ENCODE peak calls at places on chromosomes 11 and 22, in six cellular contexts. I is prostate gland; F is stimulated activated CD4-positive, alpha-beta T cell treated with anti-CD3 and anti-CD28 coated beads, Interleukin-4, amount 100 ng/mL, for 1 hour; U is hypothalamus; N is WTC11; Q is NCI-H524. B is an unnamed sample.

GRCh38 chr22:20205964-20206708 is 55.3 kb upstream of the CCDC188 start:
- DNase-seq in F (peak), I (peak), N (no peak), U (no peak), Q (no peak), B (no peak)

GRCh38 chr11:119347940-119348339 is 1.4 kb upstream of the MFRP start:
- DNase-seq in U (no peak), N (no peak), Q (no peak), I (no peak), F (no peak), B (no peak)

GRCh38 chr11:102592634-102593581 is 32.2 kb downstream of the MMP20 start:
- DNase-seq in F (no peak), I (no peak), N (no peak), Q (peak), U (no peak), B (no peak)

GRCh38 chr22:38751422-38752346 is 4.1 kb downstream of the SUN2 start:
- DNase-seq in U (no peak), N (no peak), Q (no peak), I (peak), F (peak), B (no peak)

GRCh38 chr22:44870021-44870420 is 117.6 kb downstream of the ARHGAP8 start:
- DNase-seq in I (no peak), N (no peak), F (no peak), U (no peak), Q (peak), B (no peak)

GRCh38 chr11:38169286-38169685 is 1571.2 kb upstream of the RAG2 start:
- DNase-seq in Q (no peak), I (no peak), F (no peak), U (no peak), N (no peak), B (no peak)

GRCh38 chr11:59097113-59097708 is 9.8 kb upstream of the FAM111B start:
- DNase-seq in N (peak), U (peak), I (peak), F (peak), Q (peak), B (no peak)

GRCh38 chr11:90288207-90288821 is 65.5 kb upstream of the CHORDC1 start:
- DNase-seq in N (no peak), I (no peak), F (no peak), U (no peak), Q (peak), B (no peak)

GRCh38 chr11:93935826-93936225 is 85.3 kb upstream of the HEPHL1 start:
- DNase-seq in N (no peak), F (no peak), I (no peak), U (no peak), Q (no peak), B (no peak)

GRCh38 chr11:40306938-40307548 is 1152.4 kb downstream of the LRRC4C start:
- DNase-seq in N (no peak), F (no peak), U (peak), Q (peak), I (no peak), B (no peak)

GRCh38 chr11:107844041-107844440 is 14.5 kb downstream of the SLC35F2 start:
- DNase-seq in U (no peak), F (no peak), Q (no peak), N (no peak), I (no peak), B (no peak)

GRCh38 chr11:15761235-15761634 is 595.1 kb downstream of the SOX6 start:
- DNase-seq in I (no peak), F (no peak), U (no peak), N (no peak), Q (peak), B (no peak)

GRCh38 chr11:122170815-122171475 is 54.9 kb upstream of the BLID start:
- DNase-seq in I (no peak), N (no peak), F (no peak), U (no peak), Q (no peak), B (no peak)

GRCh38 chr22:31082606-31083376 is 1.7 kb downstream of the SMTN start:
- DNase-seq in F (peak), N (peak), U (no peak), I (peak), Q (peak), B (no peak)

GRCh38 chr11:95849087-95849825 is 59.0 kb downstream of the CEP57 start:
- DNase-seq in I (peak), U (peak), Q (peak), F (peak), N (peak), B (no peak)

GRCh38 chr11:129323896-129324522 is 51.6 kb upstream of the BARX2 start:
- DNase-seq in F (no peak), U (no peak), Q (peak), N (no peak), I (no peak), B (no peak)

GRCh38 chr11:78823588-78823987 is 248.9 kb upstream of the NARS2 start:
- DNase-seq in I (no peak), U (no peak), Q (no peak), F (no peak), N (no peak), B (no peak)

GRCh38 chr11:70243912-70244652 is 26.4 kb upstream of the PPFIA1 start:
- DNase-seq in Q (no peak), I (no peak), U (no peak), N (no peak), F (no peak), B (no peak)

GRCh38 chr11:108562746-108563581 is 30.6 kb downstream of the EXPH5 start:
- DNase-seq in U (no peak), N (no peak), Q (peak), I (no peak), F (no peak), B (no peak)

GRCh38 chr11:127524618-127525017 is 524.0 kb upstream of the KIRREL3 start:
- DNase-seq in I (no peak), N (no peak), F (no peak), Q (no peak), U (no peak), B (peak)

GRCh38 chr22:38316340-38317236 is 645 bp downstream of the CSNK1E start:
- DNase-seq in F (peak), U (peak), Q (peak), I (peak), N (no peak), B (peak)

GRCh38 chr11:78647266-78647915 is 72.7 kb upstream of the NARS2 start:
- DNase-seq in F (no peak), Q (no peak), U (no peak), I (no peak), N (no peak), B (no peak)

GRCh38 chr22:45472426-45472825 is 30.3 kb upstream of the FBLN1 start:
- DNase-seq in N (no peak), F (no peak), U (no peak), I (no peak), Q (no peak), B (no peak)

GRCh38 chr11:44623716-44624491 is 58.4 kb downstream of the CD82 start:
- DNase-seq in Q (peak), U (no peak), F (no peak), I (peak), N (no peak), B (peak)

GRCh38 chr11:17687946-17688670 is 31.3 kb upstream of the MYOD1 start:
- DNase-seq in Q (peak), U (no peak), N (no peak), I (no peak), F (no peak), B (no peak)

GRCh38 chr11:19598876-19599275 is 113.8 kb upstream of the NAV2 start:
- DNase-seq in F (no peak), Q (no peak), N (no peak), I (no peak), U (no peak), B (no peak)

GRCh38 chr22:23583836-23584235 is 3.7 kb upstream of the IGLL1 start:
- DNase-seq in I (no peak), U (no peak), F (no peak), N (no peak), Q (no peak), B (no peak)

GRCh38 chr22:37379716-37380115 is 47.6 kb downstream of the ELFN2 start:
- DNase-seq in U (no peak), N (no peak), I (no peak), Q (no peak), F (no peak), B (no peak)

GRCh38 chr22:44451016-44451415 is 47.0 kb downstream of the RTL6 start:
- DNase-seq in F (no peak), N (no peak), Q (no peak), U (no peak), I (no peak), B (no peak)

GRCh38 chr11:86800076-86800955 is at the start of gene PRSS23:
- DNase-seq in I (peak), U (peak), Q (peak), N (peak), F (peak), B (peak)

GRCh38 chr11:1574256-1575242 is 2.5 kb upstream of the DUSP8 start:
- DNase-seq in Q (peak), U (peak), F (peak), N (peak), I (peak), B (peak)

B was measured in dorsolateral prefrontal cortex.